ENCODE peak calls at places on chromosomes 1 and 21, in nine cellular contexts. J is astrocyte of the spinal cord, E is neural progenitor cell, M is left ventricle myocardium inferior, R is AG04449, A is right lobe of liver, P is small intestine, N is GM12865, Q is dorsolateral prefrontal cortex. U is an unnamed sample.

GRCh38 chr1:50458507-50458906 is 35.3 kb upstream of the DMRTA2 start:
- DNase-seq in J (peak), E (no peak), M (no peak), R (no peak), A (no peak), P (no peak), N (no peak), Q (no peak), U (no peak)

GRCh38 chr21:34054259-34054658 is 19.1 kb upstream of the MRPS6 start:
- DNase-seq in J (no peak), E (no peak), M (no peak), R (no peak), A (no peak), P (peak), N (no peak), Q (no peak), U (peak)

GRCh38 chr1:231750818-231751623 is 124.4 kb downstream of the DISC1 start:
- DNase-seq in J (no peak), E (no peak), M (no peak), R (no peak), A (no peak), P (peak), N (no peak), Q (no peak), U (no peak)

GRCh38 chr21:33101300-33102005 is 31.5 kb downstream of the OLIG1 start:
- DNase-seq in J (no peak), E (peak), M (no peak), R (no peak), A (no peak), P (no peak), N (peak), Q (no peak), U (no peak)

GRCh38 chr1:24890861-24891260 is 39.2 kb downstream of the RUNX3 start:
- DNase-seq in J (no peak), E (no peak), M (no peak), R (no peak), A (peak), P (no peak), N (no peak), Q (no peak), U (no peak)

GRCh38 chr1:116987256-116987555 is 14.4 kb upstream of the CD101 start:
- DNase-seq in J (no peak), E (no peak), M (no peak), R (no peak), A (no peak), P (peak), N (no peak), Q (no peak), U (no peak)

GRCh38 chr1:87937774-87938173 is 609.1 kb downstream of the LMO4 start:
- DNase-seq in J (no peak), E (no peak), M (no peak), R (no peak), A (no peak), P (no peak), N (no peak), Q (no peak), U (no peak)

GRCh38 chr1:214850432-214851010 is 232.0 kb upstream of the KCNK2 start:
- DNase-seq in J (no peak), E (no peak), M (no peak), R (no peak), A (no peak), P (no peak), N (no peak), Q (no peak), U (no peak)

GRCh38 chr1:57889686-57890360 is 466.0 kb upstream of the DAB1 start:
- DNase-seq in J (peak), E (no peak), M (no peak), R (no peak), A (no peak), P (no peak), N (no peak), Q (no peak), U (no peak)

GRCh38 chr1:228377664-228378452 is 28.8 kb downstream of the TRIM11 start:
- DNase-seq in J (no peak), E (no peak), M (no peak), R (no peak), A (peak), P (no peak), N (no peak), Q (no peak), U (no peak)

GRCh38 chr1:19435851-19436465 is 49.4 kb downstream of the CAPZB start:
- DNase-seq in J (peak), E (no peak), M (no peak), R (no peak), A (no peak), P (no peak), N (no peak), Q (no peak), U (no peak)

GRCh38 chr1:83626603-83627002 is 372.3 kb downstream of the TTLL7 start:
- DNase-seq in J (no peak), E (no peak), M (no peak), R (no peak), A (no peak), P (no peak), N (peak), Q (no peak), U (peak)

GRCh38 chr1:39623053-39623452 is 16.4 kb downstream of the HEYL start:
- DNase-seq in J (no peak), E (no peak), M (peak), R (no peak), A (no peak), P (no peak), N (no peak), Q (peak), U (no peak)

GRCh38 chr1:214603819-214604252 is 841 bp downstream of the CENPF start:
- DNase-seq in J (no peak), E (peak), M (no peak), R (no peak), A (no peak), P (peak), N (peak), Q (no peak), U (no peak)

GRCh38 chr1:174982971-174983689 is 16.6 kb upstream of the CACYBP start:
- DNase-seq in J (peak), E (peak), M (no peak), R (no peak), A (no peak), P (peak), N (peak), Q (no peak), U (no peak)

GRCh38 chr1:18829671-18830070 is 29.8 kb downstream of the TAS1R2 start:
- DNase-seq in J (no peak), E (no peak), M (no peak), R (no peak), A (no peak), P (no peak), N (no peak), Q (no peak), U (no peak)

GRCh38 chr1:75908717-75909152 is 23.5 kb downstream of the ASB17 start:
- DNase-seq in J (peak), E (peak), M (no peak), R (peak), A (no peak), P (no peak), N (peak), Q (no peak), U (peak)

GRCh38 chr21:15853126-15853525 is 123.3 kb downstream of the USP25 start:
- DNase-seq in J (no peak), E (no peak), M (no peak), R (no peak), A (no peak), P (no peak), N (no peak), Q (no peak), U (no peak)

GRCh38 chr21:45112371-45112770 is 38.0 kb downstream of the ADARB1 start:
- DNase-seq in J (no peak), E (no peak), M (no peak), R (no peak), A (no peak), P (no peak), N (no peak), Q (no peak), U (no peak)

GRCh38 chr1:170568197-170568596 is 36.2 kb downstream of the GORAB start:
- DNase-seq in J (no peak), E (no peak), M (no peak), R (no peak), A (no peak), P (no peak), N (no peak), Q (no peak), U (no peak)

GRCh38 chr21:26849428-26850115 is 4.4 kb upstream of the ADAMTS1 start:
- DNase-seq in J (peak), E (peak), M (no peak), R (no peak), A (no peak), P (peak), N (peak), Q (no peak), U (no peak)

GRCh38 chr21:26845750-26846035 is 484 bp upstream of the ADAMTS1 start:
- DNase-seq in J (no peak), E (no peak), M (no peak), R (no peak), A (no peak), P (no peak), N (no peak), Q (no peak), U (no peak)

GRCh38 chr21:26850116-26850643 is 5.0 kb upstream of the ADAMTS1 start:
- DNase-seq in J (peak), E (peak), M (no peak), R (no peak), A (no peak), P (peak), N (peak), Q (no peak), U (no peak)

GRCh38 chr21:26846036-26846931 is 1.1 kb upstream of the ADAMTS1 start:
- DNase-seq in J (peak), E (peak), M (peak), R (no peak), A (peak), P (peak), N (no peak), Q (peak), U (no peak)

DNA sequence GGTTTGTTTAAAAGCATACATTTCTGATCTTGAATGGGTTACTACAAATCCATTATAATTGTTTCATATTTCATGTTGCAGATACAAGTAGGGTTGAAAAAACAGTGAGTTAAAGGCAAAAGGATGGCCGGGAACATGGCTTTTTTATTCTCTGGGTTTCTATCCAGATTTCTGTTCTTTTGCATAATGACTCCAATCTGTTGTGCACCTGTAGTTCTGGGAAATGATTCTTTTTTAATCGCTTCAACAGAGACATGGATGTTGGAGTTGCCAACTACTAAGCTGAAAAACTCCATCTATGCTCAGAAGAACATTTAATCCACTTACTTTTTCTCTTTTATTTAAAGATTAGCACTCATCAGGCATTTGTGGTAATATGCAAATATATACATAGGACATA is 2.7 kb upstream of the ADAMTS1 start:
- DNase-seq in J (no peak), E (no peak), M (no peak), R (no peak), A (no peak), P (no peak), N (no peak), Q (no peak), U (no peak)
- H3K4me3 ChIP-seq in J (no peak), E (no peak), M (no peak), R (no peak), A (no peak), P (no peak), N (no peak), Q (no peak), U (no peak)

GRCh38 chr1:233613252-233614172 is at the start of gene KCNK1:
- DNase-seq in J (peak), E (peak), M (peak), R (peak), A (peak), P (peak), N (peak), Q (peak), U (no peak)

GRCh38 chr1:233617025-233617424 is 3.1 kb downstream of the KCNK1 start:
- DNase-seq in J (no peak), E (no peak), M (no peak), R (no peak), A (no peak), P (no peak), N (peak), Q (no peak), U (no peak)

GRCh38 chr1:233614173-233614742 is 352 bp downstream of the KCNK1 start:
- DNase-seq in J (peak), E (peak), M (peak), R (no peak), A (no peak), P (peak), N (peak), Q (no peak), U (peak)

GRCh38 chr1:233615571-233615970 is 1.7 kb downstream of the KCNK1 start:
- DNase-seq in J (no peak), E (no peak), M (no peak), R (no peak), A (no peak), P (peak), N (no peak), Q (no peak), U (no peak)

GRCh38 chr1:233614743-233615521 is 1.0 kb downstream of the KCNK1 start:
- DNase-seq in J (no peak), E (peak), M (no peak), R (no peak), A (peak), P (peak), N (peak), Q (no peak), U (no peak)
- H3K4me3 ChIP-seq in J (peak), E (peak), M (peak), R (peak), A (peak), P (peak), N (peak), Q (peak), U (peak)

GRCh38 chr1:9413877-9414213 is 121.2 kb downstream of the SPSB1 start:
- DNase-seq in J (peak), E (no peak), M (peak), R (peak), A (no peak), P (no peak), N (no peak), Q (no peak), U (no peak)

GRCh38 chr1:9417695-9418094 is 121.6 kb upstream of the SLC25A33 start:
- DNase-seq in J (no peak), E (no peak), M (no peak), R (no peak), A (no peak), P (no peak), N (peak), Q (no peak), U (no peak)

GRCh38 chr1:9418851-9419250 is 120.4 kb upstream of the SLC25A33 start:
- DNase-seq in J (no peak), E (no peak), M (no peak), R (no peak), A (no peak), P (no peak), N (no peak), Q (no peak), U (no peak)

GRCh38 chr1:9416918-9417500 is 122.3 kb upstream of the SLC25A33 start:
- DNase-seq in J (no peak), E (no peak), M (no peak), R (no peak), A (no peak), P (no peak), N (no peak), Q (no peak), U (no peak)

GRCh38 chr1:9416506-9416905 is 122.8 kb upstream of the SLC25A33 start:
- DNase-seq in J (no peak), E (no peak), M (no peak), R (no peak), A (no peak), P (no peak), N (peak), Q (no peak), U (no peak)
- H3K4me3 ChIP-seq in J (no peak), E (no peak), M (no peak), R (no peak), A (no peak), P (no peak), N (no peak), Q (no peak), U (no peak)

GRCh38 chr1:2193514-2194251 is 889 bp downstream of the FAAP20 start:
- DNase-seq in J (no peak), E (no peak), M (no peak), R (no peak), A (no peak), P (no peak), N (no peak), Q (no peak), U (no peak)
- H3K4me3 ChIP-seq in J (peak), E (peak), M (peak), R (peak), A (peak), P (no peak), N (peak), Q (peak), U (peak)

DNA sequence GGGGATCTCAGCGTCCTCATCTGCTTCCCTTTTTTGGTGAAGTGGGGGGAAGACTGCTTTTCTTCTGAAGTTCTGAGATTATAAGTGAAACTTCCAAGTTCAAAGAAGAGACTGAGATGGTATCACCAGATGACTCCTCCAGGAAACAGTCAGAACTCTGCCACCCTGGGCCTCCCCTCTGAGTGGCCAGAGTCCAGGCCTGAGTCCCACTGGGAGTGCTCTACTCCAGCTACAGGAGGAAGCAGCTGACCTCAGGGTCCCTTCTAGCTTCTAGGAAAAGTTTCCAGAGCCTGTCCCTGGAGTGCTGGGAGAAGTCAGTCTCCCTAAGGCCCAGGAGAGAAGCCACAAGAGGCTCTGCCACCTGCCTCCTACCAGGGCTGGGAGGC is 104.7 kb downstream of the CASZ1 start:
- DNase-seq in J (no peak), E (no peak), M (no peak), R (no peak), A (no peak), P (peak), N (peak), Q (no peak), U (no peak)
- H3K4me3 ChIP-seq in J (no peak), E (no peak), M (no peak), R (no peak), A (no peak), P (no peak), N (no peak), Q (no peak), U (no peak)

GRCh38 chr21:41580758-41581554 is 73.0 kb upstream of the TMPRSS2 start:
- DNase-seq in J (no peak), E (peak), M (no peak), R (no peak), A (no peak), P (peak), N (no peak), Q (no peak), U (no peak)
- H3K4me3 ChIP-seq in J (no peak), E (no peak), M (no peak), R (no peak), A (no peak), P (peak), N (no peak), Q (no peak), U (peak)

GRCh38 chr21:46326110-46326703 is 2.3 kb downstream of the PCNT start:
- DNase-seq in J (no peak), E (no peak), M (no peak), R (no peak), A (no peak), P (no peak), N (no peak), Q (no peak), U (no peak)
- H3K4me3 ChIP-seq in J (no peak), E (peak), M (no peak), R (no peak), A (no peak), P (no peak), N (no peak), Q (peak), U (peak)

DNA sequence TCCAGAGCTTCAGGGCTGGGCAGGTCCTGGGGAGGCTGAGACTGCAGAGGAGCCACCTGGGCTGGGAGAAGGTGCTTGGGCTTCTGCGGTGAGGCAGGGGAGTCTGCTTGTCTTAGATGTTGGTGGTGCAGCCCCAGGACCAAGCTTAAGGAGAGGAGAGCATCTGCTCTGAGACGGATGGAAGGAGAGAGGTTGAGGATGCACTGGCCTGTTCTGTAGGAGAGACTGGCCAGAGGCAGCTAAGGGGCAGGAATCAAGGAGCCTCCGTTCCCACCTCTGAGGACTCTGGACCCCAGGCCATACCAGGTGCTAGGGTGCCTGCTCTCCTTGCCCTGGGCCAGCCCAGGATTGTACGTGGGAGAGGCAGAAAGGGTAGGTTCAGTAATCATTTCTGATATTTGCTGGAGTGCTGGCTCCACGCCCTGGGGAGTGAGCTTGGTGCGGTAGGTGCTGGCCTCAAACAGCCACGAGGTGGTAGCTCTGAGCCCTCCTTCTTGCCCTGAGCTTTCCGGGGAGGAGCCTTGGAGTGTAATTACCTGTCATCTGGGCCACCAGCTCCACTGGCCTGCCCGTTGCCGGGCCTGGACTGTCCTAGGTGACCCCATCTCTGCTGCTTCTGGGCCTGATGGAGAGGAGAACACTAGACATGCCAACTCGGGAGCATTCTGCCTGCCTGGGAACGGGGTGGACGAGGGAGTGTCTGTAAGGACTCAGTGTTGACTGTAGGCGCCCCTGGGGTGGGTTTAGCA is 9.3 kb downstream of the MYBPH start:
- DNase-seq in J (no peak), E (no peak), M (no peak), R (no peak), A (peak), P (peak), N (peak), Q (no peak), U (peak)
- H3K4me3 ChIP-seq in J (no peak), E (no peak), M (no peak), R (no peak), A (no peak), P (no peak), N (no peak), Q (no peak), U (no peak)

GRCh38 chr1:241822846-241823245 is 25.2 kb upstream of the EXO1 start:
- DNase-seq in J (no peak), E (no peak), M (no peak), R (no peak), A (no peak), P (no peak), N (no peak), Q (no peak), U (no peak)

GRCh38 chr1:241827308-241827707 is 20.7 kb upstream of the EXO1 start:
- DNase-seq in J (no peak), E (no peak), M (no peak), R (no peak), A (no peak), P (no peak), N (no peak), Q (no peak), U (no peak)

GRCh38 chr1:241823925-241824324 is 24.1 kb upstream of the EXO1 start:
- DNase-seq in J (no peak), E (no peak), M (no peak), R (no peak), A (no peak), P (no peak), N (no peak), Q (no peak), U (no peak)

GRCh38 chr1:241828576-241828975 is 19.4 kb upstream of the EXO1 start:
- DNase-seq in J (no peak), E (no peak), M (no peak), R (no peak), A (no peak), P (no peak), N (no peak), Q (peak), U (no peak)

GRCh38 chr1:241825581-241825980 is 22.4 kb upstream of the EXO1 start:
- DNase-seq in J (peak), E (no peak), M (no peak), R (no peak), A (no peak), P (peak), N (no peak), Q (no peak), U (no peak)
- H3K4me3 ChIP-seq in J (no peak), E (no peak), M (no peak), R (no peak), A (no peak), P (no peak), N (no peak), Q (no peak), U (no peak)

DNA sequence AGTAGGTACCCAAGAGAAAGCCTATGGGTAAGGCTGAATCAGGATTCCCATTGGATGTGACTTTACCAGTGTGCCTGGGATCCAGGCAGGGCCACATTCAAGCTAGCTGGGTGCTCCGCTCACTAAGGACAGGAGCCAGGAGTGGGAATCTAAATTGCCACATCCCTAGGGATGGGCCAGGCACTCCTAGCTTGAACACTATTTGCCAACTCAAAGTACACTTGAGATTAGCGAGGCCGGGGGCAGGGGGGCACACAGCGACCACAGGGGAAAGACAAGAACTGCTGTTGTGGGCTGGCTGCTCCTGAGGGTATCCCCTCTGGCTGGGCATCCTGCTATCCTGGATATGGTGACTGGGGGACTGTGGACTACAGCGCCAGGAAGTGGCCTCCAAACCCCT is 4.3 kb downstream of the SLC45A3 start:
- DNase-seq in J (no peak), E (no peak), M (no peak), R (no peak), A (peak), P (peak), N (no peak), Q (no peak), U (no peak)
- H3K4me3 ChIP-seq in J (no peak), E (no peak), M (no peak), R (no peak), A (peak), P (no peak), N (no peak), Q (no peak), U (no peak)